ENCODE peak calls at places on chromosome 11, in five cellular contexts. M is M059J, J is MM.1S, V is colonic mucosa, I is left ventricle myocardium inferior. P is an unnamed sample.

GRCh38 chr11:3095712-3096361 is 38.6 kb upstream of the CARS1 start:
- DNase-seq in M (peak; percentile 92), J (no peak), V (no peak), I (no peak), P (peak; percentile 43)

GRCh38 chr11:102599642-102600261 is 25.4 kb downstream of the MMP20 start:
- DNase-seq in M (peak; percentile 96), J (no peak), V (no peak), I (no peak), P (no peak)

GRCh38 chr11:13145461-13145860 is 132.1 kb upstream of the BMAL1 start:
- DNase-seq in M (no peak), J (no peak), V (no peak), I (no peak), P (no peak)

GRCh38 chr11:78365381-78365792 is 52.2 kb downstream of the GAB2 start:
- DNase-seq in M (peak; percentile 73), J (no peak), V (no peak), I (no peak), P (peak; percentile 45)

GRCh38 chr11:67351275-67352005 is 1.9 kb downstream of the POLD4 start:
- DNase-seq in M (peak; percentile 81), J (peak; percentile 76), V (peak; percentile 75), I (peak; percentile 55), P (peak; percentile 77)

GRCh38 chr11:63906585-63906984 is 10.4 kb downstream of the RCOR2 start:
- DNase-seq in M (no peak), J (no peak), V (no peak), I (no peak), P (no peak)

GRCh38 chr11:63569570-63569969 is 6.4 kb upstream of the PLAAT2 start:
- DNase-seq in M (no peak), J (no peak), V (no peak), I (no peak), P (no peak)

GRCh38 chr11:16505481-16505880 is 149.1 kb upstream of the SOX6 start:
- DNase-seq in M (no peak), J (no peak), V (no peak), I (no peak), P (no peak)

GRCh38 chr11:60347084-60347797 is 20.2 kb downstream of the MS4A6E start:
- DNase-seq in M (no peak), J (no peak), V (no peak), I (no peak), P (no peak)

GRCh38 chr11:117669062-117669461 is 128.0 kb downstream of the DSCAML1 start:
- DNase-seq in M (no peak), J (no peak), V (no peak), I (no peak), P (no peak)

GRCh38 chr11:126280595-126280994 is 2.3 kb upstream of the TIRAP start:
- DNase-seq in M (no peak), J (no peak), V (no peak), I (no peak), P (no peak)

GRCh38 chr11:81658722-81659121 is 1074.9 kb downstream of the FAM181B start:
- DNase-seq in M (no peak), J (peak; percentile 54), V (no peak), I (no peak), P (no peak)